ENCODE peak calls at places on chromosomes 1 and 21, in four cellular contexts. J, A, E and G are unnamed samples. For H3K4me1, the result is how much of the 10 kb centered on the place peaks cover.

GRCh38 chr1:161956097-161956496 is 67.6 kb downstream of the OLFML2B start:
- DNase-seq in J (no peak), E (no peak), A (no peak), G (no peak)

GRCh38 chr1:93738075-93738622 is 56.5 kb upstream of the BCAR3 start:
- DNase-seq in E (no peak), A (no peak), J (peak), G (no peak)

GRCh38 chr1:218371927-218372672 is 27.0 kb downstream of the TGFB2 start:
- DNase-seq in E (no peak), J (no peak), A (no peak), G (no peak)

GRCh38 chr1:51048670-51049069 is 53.4 kb upstream of the C1orf185 start:
- DNase-seq in A (no peak), J (no peak), E (no peak), G (no peak)

GRCh38 chr1:7382971-7383370 is 388.1 kb upstream of the VAMP3 start:
- DNase-seq in E (no peak), J (no peak), A (no peak), G (peak)

GRCh38 chr1:154776339-154776605 is 93.8 kb downstream of the KCNN3 start:
- DNase-seq in E (no peak), A (no peak), J (no peak), G (no peak)

GRCh38 chr1:23521588-23521987 is 9.4 kb downstream of the E2F2 start:
- DNase-seq in E (peak), J (peak), A (peak), G (no peak)

GRCh38 chr1:116834605-116835004 is 75.1 kb upstream of the PTGFRN start:
- DNase-seq in J (no peak), E (no peak), A (no peak), G (no peak)

GRCh38 chr1:151834239-151834638 is 2.6 kb upstream of the RORC start:
- DNase-seq in A (no peak), J (no peak), E (no peak), G (no peak)

GRCh38 chr1:209454340-209455014 is 129.0 kb upstream of the CAMK1G start:
- DNase-seq in J (no peak), A (no peak), E (no peak), G (no peak)

GRCh38 chr1:107683198-107683657 is 281.8 kb downstream of the VAV3 start:
- DNase-seq in A (no peak), E (no peak), J (peak), G (no peak)

GRCh38 chr1:84693009-84693408 is 2.7 kb upstream of the SSX2IP start:
- DNase-seq in A (no peak), E (no peak), J (no peak), G (no peak)

GRCh38 chr1:116972676-116973035 is 28.9 kb upstream of the CD101 start:
- DNase-seq in J (no peak), E (no peak), A (no peak), G (no peak)

GRCh38 chr21:15065381-15066230 is 806 bp upstream of the NRIP1 start:
- DNase-seq in J (peak), E (peak), A (peak), G (peak)

GRCh38 chr1:202221911-202222909 is 28.6 kb downstream of the LGR6 start:
- DNase-seq in A (no peak), E (no peak), J (no peak), G (no peak)

GRCh38 chr1:63848764-63849548 is 75.1 kb downstream of the ROR1 start:
- DNase-seq in E (no peak), A (no peak), J (no peak), G (no peak)

DNA sequence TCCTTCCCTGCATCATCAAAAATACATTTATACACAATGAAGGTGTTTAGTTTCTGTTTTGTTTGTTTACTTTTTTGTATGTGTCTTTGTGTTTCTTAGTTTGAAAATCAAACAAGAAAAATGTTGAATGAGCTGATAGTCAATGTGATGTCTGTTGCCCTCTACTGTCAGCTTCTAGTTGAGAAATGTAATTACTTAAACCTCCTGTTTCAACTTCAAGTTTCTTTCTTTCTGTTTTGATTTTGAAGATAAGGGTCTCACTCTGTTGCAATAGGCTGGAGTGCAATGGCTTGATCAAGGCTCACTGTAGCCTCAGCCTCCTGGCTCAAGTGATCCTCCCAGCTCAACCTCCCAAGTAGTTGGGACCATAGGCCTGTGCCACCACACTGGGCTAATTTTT is 37.5 kb downstream of the SPTA1 start:
- DNase-seq in E (no peak), J (no peak), A (no peak), G (no peak)
- TF ChIP-seq CTCF in E (no peak), J (no peak), A (no peak), G (peak)

DNA sequence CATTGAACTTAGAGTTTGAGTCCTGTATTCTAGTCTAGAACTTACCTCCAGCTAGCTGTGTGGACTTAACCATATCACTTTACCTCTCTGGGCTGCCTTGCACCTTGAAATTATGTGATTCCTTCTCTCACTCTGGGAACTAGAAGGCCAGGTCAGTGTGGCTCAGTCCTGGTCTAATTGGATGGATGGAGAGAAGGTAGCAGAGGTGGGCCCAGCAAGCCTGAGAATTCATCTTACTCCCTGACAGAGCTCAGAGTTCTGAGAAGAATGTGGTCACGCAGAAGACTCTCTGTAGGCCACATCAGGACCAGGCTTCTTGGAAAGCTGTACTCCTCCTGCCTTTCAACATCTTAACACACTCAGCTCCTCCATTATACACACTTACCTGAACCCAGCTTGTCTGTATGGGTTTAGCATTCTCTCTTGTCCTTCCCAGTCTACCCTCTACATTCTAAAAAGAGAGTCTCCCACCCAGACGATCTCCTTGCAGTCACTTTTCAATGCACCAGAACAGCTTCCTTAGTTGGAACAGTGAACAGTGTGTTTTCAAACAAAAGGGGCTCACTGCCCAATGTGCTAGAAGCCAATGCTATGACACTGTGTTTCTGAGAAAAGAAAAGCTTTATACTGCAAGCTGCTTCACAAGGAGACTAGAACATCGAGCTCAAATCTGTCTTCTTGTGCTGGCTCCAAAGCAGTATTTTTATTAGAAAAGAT is 60.5 kb downstream of the CAPN9 start:
- DNase-seq in J (no peak), A (no peak), E (no peak), G (peak)
- H3K4me1 ChIP-seq in J (under half), A (under half), E (under half), G (under half)

GRCh38 chr1:3227372-3227704 is 158.3 kb downstream of the PRDM16 start:
- DNase-seq in A (no peak), J (no peak), E (no peak), G (no peak)
- TF ChIP-seq CTCF in A (no peak), J (no peak), E (no peak), G (no peak)

GRCh38 chr1:32768110-32768857 is 48.9 kb downstream of the YARS1 start:
- DNase-seq in J (no peak), A (no peak), E (peak), G (no peak)

GRCh38 chr1:32770221-32770731 is 46.9 kb downstream of the YARS1 start:
- DNase-seq in E (no peak), J (no peak), A (no peak), G (no peak)

GRCh38 chr1:32767641-32768040 is 49.5 kb downstream of the YARS1 start:
- DNase-seq in A (no peak), E (peak), J (no peak), G (no peak)

GRCh38 chr1:32770741-32771548 is 46.2 kb downstream of the YARS1 start:
- DNase-seq in E (peak), A (no peak), J (no peak), G (no peak)

GRCh38 chr1:32769524-32770220 is 47.5 kb downstream of the YARS1 start:
- DNase-seq in E (peak), J (no peak), A (no peak), G (no peak)
- H3K4me1 ChIP-seq in E (under half), J (half or more), A (under half), G (under half)

DNA sequence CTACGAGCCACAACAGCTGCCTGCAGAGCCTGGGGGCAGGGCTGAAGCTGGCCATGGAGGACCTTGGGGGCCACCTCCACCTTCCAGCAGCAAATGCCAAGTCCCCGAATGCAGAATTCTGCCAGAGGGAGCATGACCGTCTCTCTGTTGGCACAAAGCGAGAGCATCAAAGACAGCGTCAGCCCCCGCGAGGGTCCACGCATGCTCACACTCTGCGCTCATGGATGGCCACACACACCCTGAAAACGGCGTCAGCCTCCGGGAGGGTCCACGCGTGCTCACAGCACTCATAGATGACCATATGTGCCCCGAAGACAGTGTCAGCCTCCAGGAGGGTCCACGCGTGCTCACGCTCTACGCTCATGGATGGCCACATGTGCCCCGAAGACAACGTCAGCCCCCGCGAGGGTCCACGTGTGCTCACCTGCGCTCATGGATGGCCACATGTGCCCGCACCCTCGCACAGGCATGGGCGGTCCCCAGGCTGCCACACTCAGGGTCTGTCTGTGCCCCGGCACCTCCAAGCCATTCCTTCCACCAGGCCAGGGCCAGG is 46.5 kb downstream of the MORN1 start:
- DNase-seq in A (peak), E (peak), J (no peak), G (no peak)
- TF ChIP-seq CTCF in A (no peak), E (no peak), J (no peak), G (no peak)